ENCODE peak calls at places on chromosomes 3 and 15, in four cellular contexts. M is HFFc6; C is activated CD8-positive, alpha-beta memory T cell treated with anti-CD3 and anti-CD28 coated beads, Interleukin-2, amount 50 U/mL, for 4 hours; H is cardiac fibroblast. U is an unnamed sample.

GRCh38 chr15:56835598-56836275 is 82.7 kb upstream of the TCF12 start:
- DNase-seq in H (peak; percentile 74), M (peak; percentile 40), C (no peak), U (peak; percentile 30)

GRCh38 chr3:119184808-119185690 is 11.7 kb downstream of the UPK1B start:
- DNase-seq in C (no peak), H (peak; percentile 68), M (peak; percentile 92), U (no peak)

GRCh38 chr3:143820466-143821221 is 27.6 kb downstream of the SLC9A9 start:
- DNase-seq in M (no peak), C (no peak), H (no peak), U (no peak)

GRCh38 chr3:77526573-77526972 is 486.7 kb downstream of the ROBO2 start:
- DNase-seq in H (no peak), M (no peak), C (no peak), U (no peak)

GRCh38 chr3:180420804-180421203 is 181.2 kb upstream of the TTC14 start:
- DNase-seq in H (no peak), C (no peak), M (no peak), U (no peak)

GRCh38 chr15:64566629-64567427 is 106.5 kb downstream of the ZNF609 start:
- DNase-seq in M (no peak), H (no peak), C (no peak), U (no peak)

GRCh38 chr15:33055962-33056361 is 138.6 kb downstream of the FMN1 start:
- DNase-seq in H (no peak), C (no peak), M (no peak), U (peak; percentile 47)

GRCh38 chr3:139830817-139831216 is 104.2 kb upstream of the CLSTN2 start:
- DNase-seq in H (no peak), C (no peak), M (no peak), U (peak; percentile 76)

GRCh38 chr15:61839541-61839940 is 220.7 kb downstream of the VPS13C start:
- DNase-seq in H (no peak), C (no peak), M (no peak), U (no peak)

GRCh38 chr3:1171320-1171719 is 78.5 kb downstream of the CNTN6 start:
- DNase-seq in H (no peak), M (no peak), C (no peak), U (no peak)

GRCh38 chr15:28098766-28099554 is at the start of gene OCA2:
- DNase-seq in C (peak; percentile 62), H (peak; percentile 35), M (no peak), U (peak; percentile 95)

GRCh38 chr15:70559223-70559823 is 204.0 kb downstream of the UACA start:
- DNase-seq in C (peak; percentile 55), M (peak; percentile 39), H (peak; percentile 61), U (peak; percentile 61)

GRCh38 chr15:101694261-101694660 is 30.0 kb downstream of the TARS3 start:
- DNase-seq in M (no peak), C (no peak), H (no peak), U (no peak)

GRCh38 chr3:151003772-151004127 is 31.2 kb upstream of the CLRN1 start:
- DNase-seq in C (no peak), M (no peak), H (no peak), U (no peak)

GRCh38 chr3:118110196-118110595 is 924.5 kb downstream of the IGSF11 start:
- DNase-seq in H (no peak), C (no peak), M (no peak), U (no peak)

GRCh38 chr3:136305879-136306278 is 55.7 kb downstream of the PCCB start:
- DNase-seq in C (no peak), M (peak; percentile 66), H (no peak), U (no peak)

GRCh38 chr3:159645874-159646273 is 342.8 kb upstream of the IL12A start:
- DNase-seq in H (peak; percentile 6), C (no peak), M (no peak), U (no peak)

GRCh38 chr3:109125902-109126301 is 8.0 kb upstream of the MORC1 start:
- DNase-seq in M (no peak), H (no peak), C (no peak), U (no peak)

GRCh38 chr3:45145681-45146614 is at the start of gene CDCP1:
- DNase-seq in M (no peak), H (no peak), C (no peak), U (peak; percentile 58)

GRCh38 chr15:73388256-73388781 is 19.6 kb upstream of the HCN4 start:
- DNase-seq in M (peak; percentile 61), C (no peak), H (peak; percentile 77), U (no peak)

GRCh38 chr3:172239218-172239738 is 199.9 kb downstream of the FNDC3B start:
- DNase-seq in M (no peak), H (no peak), C (no peak), U (no peak)

GRCh38 chr15:39922450-39923092 is 2.5 kb upstream of the GPR176 start:
- DNase-seq in M (peak; percentile 39), C (no peak), H (no peak), U (no peak)

GRCh38 chr15:34436956-34437442 is 609 bp downstream of the GOLGA8A start:
- DNase-seq in C (peak; percentile 60), H (peak; percentile 31), M (no peak), U (peak; percentile 78)

GRCh38 chr3:45214061-45214680 is 11.9 kb downstream of the TMEM158 start:
- DNase-seq in M (no peak), C (no peak), H (no peak), U (no peak)

GRCh38 chr3:68306571-68306970 is 625.8 kb downstream of the TAFA4 start:
- DNase-seq in H (no peak), C (no peak), M (no peak), U (no peak)

GRCh38 chr3:46006646-46007045 is 11.0 kb upstream of the FYCO1 start:
- DNase-seq in C (no peak), H (peak; percentile 93), M (peak; percentile 71), U (no peak)

GRCh38 chr3:131326307-131326706 is 55.3 kb upstream of the NUDT16 start:
- DNase-seq in M (peak; percentile 4), C (no peak), H (peak; percentile 8), U (no peak)

GRCh38 chr3:111763101-111763500 is 96.0 kb upstream of the PHLDB2 start:
- DNase-seq in C (no peak), H (no peak), M (no peak), U (no peak)

GRCh38 chr3:108234387-108234957 is 12.2 kb upstream of the IFT57 start:
- DNase-seq in H (no peak), M (no peak), C (no peak), U (peak; percentile 39)

GRCh38 chr3:20043398-20043797 is 3.2 kb downstream of the KAT2B start:
- DNase-seq in M (no peak), H (peak; percentile 60), C (peak; percentile 44), U (no peak)

GRCh38 chr3:9659849-9660248 is 10.5 kb downstream of the MTMR14 start:
- DNase-seq in H (no peak), M (no peak), C (no peak), U (no peak)

GRCh38 chr3:127822166-127822835 is at the start of gene MGLL:
- DNase-seq in M (peak; percentile 35), C (no peak), H (peak; percentile 45), U (peak; percentile 78)

GRCh38 chr3:127568604-127569003 is 21.9 kb downstream of the TPRA1 start:
- DNase-seq in H (no peak), C (no peak), M (no peak), U (no peak)

GRCh38 chr15:43420435-43420834 is 49.5 kb downstream of the TUBGCP4 start:
- DNase-seq in C (no peak), H (no peak), M (no peak), U (no peak)

GRCh38 chr3:40713306-40713705 is 188.5 kb downstream of the ZNF621 start:
- DNase-seq in M (no peak), C (no peak), H (no peak), U (no peak)

GRCh38 chr3:175002732-175003143 is 143.6 kb downstream of the NAALADL2 start:
- DNase-seq in M (peak; percentile 99), C (no peak), H (peak; percentile 68), U (no peak)

U was measured in SK-N-SH.